ENCODE peak calls at places on chromosomes 12 and 14, in six cellular contexts. H is suprapubic skin, L is coronary artery, S is transverse colon, F is GM23248, C is hepatocyte. K is an unnamed sample.

GRCh38 chr14:99004112-99004511 is 267.9 kb downstream of the BCL11B start:
- DNase-seq in H (no peak), L (no peak), S (no peak), F (no peak), C (no peak), K (no peak)

GRCh38 chr14:34649344-34649743 is 19.4 kb upstream of the SNX6 start:
- DNase-seq in H (no peak), L (no peak), S (no peak), F (peak), C (no peak), K (no peak)

GRCh38 chr14:22549304-22549962 is 39.6 kb downstream of the DAD1 start:
- DNase-seq in H (no peak), L (no peak), S (no peak), F (no peak), C (no peak), K (no peak)

GRCh38 chr12:49037947-49038237 is 19.3 kb upstream of the PRKAG1 start:
- DNase-seq in H (no peak), L (no peak), S (no peak), F (no peak), C (no peak), K (no peak)

GRCh38 chr14:92922883-92923743 is at the start of gene CHGA:
- DNase-seq in H (no peak), L (no peak), S (peak), F (peak), C (peak), K (no peak)

GRCh38 chr12:98060421-98060820 is 455.0 kb upstream of the TMPO start:
- DNase-seq in H (no peak), L (no peak), S (no peak), F (no peak), C (no peak), K (no peak)

GRCh38 chr12:89111964-89112363 is 240.3 kb downstream of the DUSP6 start:
- DNase-seq in H (no peak), L (no peak), S (no peak), F (no peak), C (no peak), K (no peak)

GRCh38 chr14:63777024-63777423 is 49.2 kb upstream of the SGPP1 start:
- DNase-seq in H (no peak), L (no peak), S (no peak), F (peak), C (peak), K (no peak)

GRCh38 chr14:91015435-91015834 is 45.0 kb downstream of the RPS6KA5 start:
- DNase-seq in H (no peak), L (no peak), S (no peak), F (no peak), C (no peak), K (no peak)

GRCh38 chr12:105742567-105742874 is 396.2 kb downstream of the NUAK1 start:
- DNase-seq in H (no peak), L (no peak), S (no peak), F (peak), C (no peak), K (no peak)

GRCh38 chr14:96629082-96629481 is 126.9 kb downstream of the PAPOLA start:
- DNase-seq in H (peak), L (no peak), S (no peak), F (no peak), C (no peak), K (peak)

GRCh38 chr14:68968721-68969120 is 10.4 kb downstream of the ACTN1 start:
- DNase-seq in H (no peak), L (no peak), S (no peak), F (no peak), C (no peak), K (no peak)

GRCh38 chr12:96258451-96258933 is 64.3 kb downstream of the ELK3 start:
- DNase-seq in H (no peak), L (no peak), S (no peak), F (peak), C (no peak), K (no peak)

GRCh38 chr12:9651265-9651729 is 18.2 kb upstream of the CLEC2D start:
- DNase-seq in H (no peak), L (no peak), S (no peak), F (peak), C (no peak), K (no peak)

GRCh38 chr14:22375321-22375930 is 213.6 kb downstream of the DAD1 start:
- DNase-seq in H (no peak), L (no peak), S (no peak), F (peak), C (peak), K (no peak)

GRCh38 chr12:45730842-45731336 is 1.4 kb downstream of the ARID2 start:
- DNase-seq in H (no peak), L (no peak), S (no peak), F (peak), C (no peak), K (no peak)

GRCh38 chr12:45730116-45730841 is 773 bp downstream of the ARID2 start:
- DNase-seq in H (no peak), L (peak), S (peak), F (peak), C (peak), K (peak)

GRCh38 chr12:45732936-45733335 is 3.4 kb downstream of the ARID2 start:
- DNase-seq in H (no peak), L (no peak), S (no peak), F (peak), C (no peak), K (no peak)

GRCh38 chr12:45732250-45732649 is 2.7 kb downstream of the ARID2 start:
- DNase-seq in H (no peak), L (no peak), S (no peak), F (peak), C (no peak), K (no peak)

DNA sequence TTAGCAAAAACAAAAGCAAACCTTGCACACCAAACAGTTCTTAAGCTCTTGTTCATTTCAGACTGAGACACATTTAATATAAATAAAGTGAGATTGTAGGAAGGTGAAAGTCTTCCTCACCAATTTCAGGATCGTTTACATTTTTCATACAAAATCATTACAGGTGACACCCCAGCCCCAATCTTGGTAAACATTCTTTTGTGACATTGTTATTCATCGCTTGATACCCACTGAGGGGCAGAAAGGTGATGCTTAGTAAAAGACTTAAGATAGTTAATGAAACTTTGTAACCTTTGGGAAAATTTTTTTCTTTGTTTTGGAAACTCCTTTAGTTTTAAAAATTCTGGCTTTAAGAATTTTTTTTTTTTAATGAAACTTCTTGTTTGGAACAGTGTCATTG is 1.9 kb downstream of the ARID2 start:
- DNase-seq in H (no peak), L (no peak), S (no peak), F (no peak), C (no peak), K (no peak)
- H3K4me3 ChIP-seq in H (peak), L (peak), S (peak), F (peak), C (peak), K (no peak)

GRCh38 chr14:78978896-78979295 is 808.7 kb downstream of the NRXN3 start:
- DNase-seq in H (no peak), L (no peak), S (no peak), F (no peak), C (no peak), K (no peak)

GRCh38 chr14:78970677-78971076 is 800.5 kb downstream of the NRXN3 start:
- DNase-seq in H (no peak), L (no peak), S (no peak), F (no peak), C (no peak), K (no peak)

GRCh38 chr14:78972440-78972839 is 802.3 kb downstream of the NRXN3 start:
- DNase-seq in H (no peak), L (no peak), S (no peak), F (no peak), C (no peak), K (no peak)

GRCh38 chr14:78974691-78975090 is 804.5 kb downstream of the NRXN3 start:
- DNase-seq in H (no peak), L (no peak), S (no peak), F (peak), C (no peak), K (no peak)

GRCh38 chr14:78975734-78976133 is 805.6 kb downstream of the NRXN3 start:
- DNase-seq in H (no peak), L (no peak), S (no peak), F (no peak), C (peak), K (no peak)
- H3K4me3 ChIP-seq in H (no peak), L (no peak), S (no peak), F (no peak), C (no peak), K (no peak)

GRCh38 chr12:111033281-111034147 is 113.1 kb upstream of the MYL2 start:
- DNase-seq in H (no peak), L (no peak), S (no peak), F (no peak), C (peak), K (no peak)
- H3K4me3 ChIP-seq in H (peak), L (peak), S (no peak), F (no peak), C (no peak), K (no peak)

GRCh38 chr12:93184664-93185368 is 192.9 kb upstream of the NUDT4 start:
- DNase-seq in H (no peak), L (no peak), S (no peak), F (no peak), C (no peak), K (no peak)
- H3K4me3 ChIP-seq in H (no peak), L (no peak), S (no peak), F (no peak), C (no peak), K (no peak)